ENCODE peak calls at places on chromosomes 16 and 17, in seven cellular contexts. One of them, this sample, is unnamed.

GRCh38 chr16:14196011-14196410 is 124.9 kb downstream of the MRTFB start:
- DNase-seq in DND-41: no peak
- DNase-seq in upper lobe of right lung: no peak
- DNase-seq in psoas muscle: no peak
- DNase-seq in lower lobe of right lung: no peak
- DNase-seq in cardiac muscle cell: peak
- DNase-seq in pancreas: no peak
- DNase-seq in this sample: no peak

GRCh38 chr16:66315210-66315825 is 51.2 kb upstream of the CDH5 start:
- DNase-seq in DND-41: peak
- DNase-seq in upper lobe of right lung: no peak
- DNase-seq in psoas muscle: peak
- DNase-seq in lower lobe of right lung: peak
- DNase-seq in cardiac muscle cell: peak
- DNase-seq in pancreas: no peak
- DNase-seq in this sample: peak

GRCh38 chr17:43755389-43755875 is 3.2 kb downstream of the SOST start:
- DNase-seq in DND-41: no peak
- DNase-seq in upper lobe of right lung: no peak
- DNase-seq in psoas muscle: peak
- DNase-seq in lower lobe of right lung: no peak
- DNase-seq in cardiac muscle cell: peak
- DNase-seq in pancreas: peak
- DNase-seq in this sample: no peak

GRCh38 chr17:49589556-49589885 is 13.8 kb downstream of the NXPH3 start:
- DNase-seq in DND-41: no peak
- DNase-seq in upper lobe of right lung: no peak
- DNase-seq in psoas muscle: no peak
- DNase-seq in lower lobe of right lung: no peak
- DNase-seq in cardiac muscle cell: no peak
- DNase-seq in pancreas: no peak
- DNase-seq in this sample: no peak

GRCh38 chr16:23950898-23951297 is 115.1 kb downstream of the PRKCB start:
- DNase-seq in DND-41: no peak
- DNase-seq in upper lobe of right lung: no peak
- DNase-seq in psoas muscle: no peak
- DNase-seq in lower lobe of right lung: no peak
- DNase-seq in cardiac muscle cell: no peak
- DNase-seq in pancreas: no peak
- DNase-seq in this sample: no peak

GRCh38 chr16:61900482-61900881 is 135.8 kb downstream of the CDH8 start:
- DNase-seq in DND-41: no peak
- DNase-seq in upper lobe of right lung: no peak
- DNase-seq in psoas muscle: no peak
- DNase-seq in lower lobe of right lung: no peak
- DNase-seq in cardiac muscle cell: peak
- DNase-seq in pancreas: no peak
- DNase-seq in this sample: no peak

GRCh38 chr17:50495918-50496317 is 12.3 kb upstream of the MYCBPAP start:
- DNase-seq in DND-41: no peak
- DNase-seq in upper lobe of right lung: no peak
- DNase-seq in psoas muscle: no peak
- DNase-seq in lower lobe of right lung: no peak
- DNase-seq in cardiac muscle cell: peak
- DNase-seq in pancreas: no peak
- DNase-seq in this sample: no peak

GRCh38 chr16:84115919-84116719 is 623 bp downstream of the MBTPS1 start:
- DNase-seq in DND-41: peak
- DNase-seq in upper lobe of right lung: no peak
- DNase-seq in psoas muscle: no peak
- DNase-seq in lower lobe of right lung: no peak
- DNase-seq in cardiac muscle cell: peak
- DNase-seq in pancreas: no peak
- DNase-seq in this sample: no peak

GRCh38 chr16:76897816-76898215 is 293.2 kb upstream of the MON1B start:
- DNase-seq in DND-41: no peak
- DNase-seq in upper lobe of right lung: no peak
- DNase-seq in psoas muscle: no peak
- DNase-seq in lower lobe of right lung: no peak
- DNase-seq in cardiac muscle cell: no peak
- DNase-seq in pancreas: no peak
- DNase-seq in this sample: no peak

GRCh38 chr17:55664287-55664686 is 58.4 kb downstream of the TMEM100 start:
- DNase-seq in DND-41: no peak
- DNase-seq in upper lobe of right lung: no peak
- DNase-seq in psoas muscle: no peak
- DNase-seq in lower lobe of right lung: no peak
- DNase-seq in cardiac muscle cell: no peak
- DNase-seq in pancreas: no peak
- DNase-seq in this sample: no peak

GRCh38 chr16:30472328-30472942 is at the start of gene ITGAL:
- DNase-seq in DND-41: peak
- DNase-seq in upper lobe of right lung: peak
- DNase-seq in psoas muscle: peak
- DNase-seq in lower lobe of right lung: peak
- DNase-seq in cardiac muscle cell: no peak
- DNase-seq in pancreas: no peak
- DNase-seq in this sample: no peak

GRCh38 chr17:46264456-46265198 is 30.3 kb upstream of the LRRC37A start:
- DNase-seq in DND-41: no peak
- DNase-seq in upper lobe of right lung: no peak
- DNase-seq in psoas muscle: no peak
- DNase-seq in lower lobe of right lung: no peak
- DNase-seq in cardiac muscle cell: peak
- DNase-seq in pancreas: no peak
- DNase-seq in this sample: peak

GRCh38 chr17:50817142-50817751 is 18.1 kb upstream of the WFIKKN2 start:
- DNase-seq in DND-41: peak
- DNase-seq in upper lobe of right lung: peak
- DNase-seq in psoas muscle: peak
- DNase-seq in lower lobe of right lung: peak
- DNase-seq in cardiac muscle cell: peak
- DNase-seq in pancreas: no peak
- DNase-seq in this sample: no peak

GRCh38 chr17:49946208-49946607 is 22.8 kb upstream of the DLX4 start:
- DNase-seq in DND-41: no peak
- DNase-seq in upper lobe of right lung: no peak
- DNase-seq in psoas muscle: no peak
- DNase-seq in lower lobe of right lung: no peak
- DNase-seq in cardiac muscle cell: no peak
- DNase-seq in pancreas: no peak
- DNase-seq in this sample: no peak

GRCh38 chr17:32222621-32223020 is 43.0 kb upstream of the RHBDL3 start:
- DNase-seq in DND-41: no peak
- DNase-seq in upper lobe of right lung: no peak
- DNase-seq in psoas muscle: no peak
- DNase-seq in lower lobe of right lung: no peak
- DNase-seq in cardiac muscle cell: no peak
- DNase-seq in pancreas: no peak
- DNase-seq in this sample: no peak

GRCh38 chr17:38733315-38734234 is 3.4 kb downstream of the CISD3 start:
- DNase-seq in DND-41: peak
- DNase-seq in upper lobe of right lung: no peak
- DNase-seq in psoas muscle: no peak
- DNase-seq in lower lobe of right lung: no peak
- DNase-seq in cardiac muscle cell: no peak
- DNase-seq in pancreas: no peak
- DNase-seq in this sample: no peak

GRCh38 chr16:30621765-30622164 is 11.6 kb upstream of the ZNF689 start:
- DNase-seq in DND-41: no peak
- DNase-seq in upper lobe of right lung: no peak
- DNase-seq in psoas muscle: no peak
- DNase-seq in lower lobe of right lung: no peak
- DNase-seq in cardiac muscle cell: no peak
- DNase-seq in pancreas: no peak
- DNase-seq in this sample: peak

GRCh38 chr16:71746442-71747046 is 22.0 kb upstream of the PHLPP2 start:
- DNase-seq in DND-41: peak
- DNase-seq in upper lobe of right lung: no peak
- DNase-seq in psoas muscle: no peak
- DNase-seq in lower lobe of right lung: no peak
- DNase-seq in cardiac muscle cell: peak
- DNase-seq in pancreas: no peak
- DNase-seq in this sample: peak

GRCh38 chr16:5490499-5490898 is 392.9 kb upstream of the EEF2KMT start:
- DNase-seq in DND-41: peak
- DNase-seq in upper lobe of right lung: peak
- DNase-seq in psoas muscle: peak
- DNase-seq in lower lobe of right lung: peak
- DNase-seq in cardiac muscle cell: no peak
- DNase-seq in pancreas: no peak
- DNase-seq in this sample: no peak
- TF ChIP-seq CTCF in DND-41: peak
- TF ChIP-seq CTCF in upper lobe of right lung: peak
- TF ChIP-seq CTCF in psoas muscle: peak
- TF ChIP-seq CTCF in lower lobe of right lung: peak
- TF ChIP-seq CTCF in cardiac muscle cell: no peak
- TF ChIP-seq CTCF in pancreas: no peak
- TF ChIP-seq CTCF in this sample: peak

GRCh38 chr17:81123052-81124048 is 42.0 kb upstream of the PVALEF start:
- DNase-seq in DND-41: no peak
- DNase-seq in upper lobe of right lung: no peak
- DNase-seq in psoas muscle: no peak
- DNase-seq in lower lobe of right lung: no peak
- DNase-seq in cardiac muscle cell: no peak
- DNase-seq in pancreas: no peak
- DNase-seq in this sample: no peak

GRCh38 chr17:81120149-81120484 is 45.2 kb upstream of the PVALEF start:
- DNase-seq in DND-41: no peak
- DNase-seq in upper lobe of right lung: no peak
- DNase-seq in psoas muscle: no peak
- DNase-seq in lower lobe of right lung: no peak
- DNase-seq in cardiac muscle cell: no peak
- DNase-seq in pancreas: no peak
- DNase-seq in this sample: no peak

GRCh38 chr17:81121841-81122733 is 43.2 kb upstream of the PVALEF start:
- DNase-seq in DND-41: no peak
- DNase-seq in upper lobe of right lung: no peak
- DNase-seq in psoas muscle: no peak
- DNase-seq in lower lobe of right lung: no peak
- DNase-seq in cardiac muscle cell: no peak
- DNase-seq in pancreas: no peak
- DNase-seq in this sample: no peak

GRCh38 chr17:81119223-81120148 is 45.8 kb upstream of the PVALEF start:
- DNase-seq in DND-41: peak
- DNase-seq in upper lobe of right lung: peak
- DNase-seq in psoas muscle: peak
- DNase-seq in lower lobe of right lung: peak
- DNase-seq in cardiac muscle cell: peak
- DNase-seq in pancreas: no peak
- DNase-seq in this sample: peak

DNA sequence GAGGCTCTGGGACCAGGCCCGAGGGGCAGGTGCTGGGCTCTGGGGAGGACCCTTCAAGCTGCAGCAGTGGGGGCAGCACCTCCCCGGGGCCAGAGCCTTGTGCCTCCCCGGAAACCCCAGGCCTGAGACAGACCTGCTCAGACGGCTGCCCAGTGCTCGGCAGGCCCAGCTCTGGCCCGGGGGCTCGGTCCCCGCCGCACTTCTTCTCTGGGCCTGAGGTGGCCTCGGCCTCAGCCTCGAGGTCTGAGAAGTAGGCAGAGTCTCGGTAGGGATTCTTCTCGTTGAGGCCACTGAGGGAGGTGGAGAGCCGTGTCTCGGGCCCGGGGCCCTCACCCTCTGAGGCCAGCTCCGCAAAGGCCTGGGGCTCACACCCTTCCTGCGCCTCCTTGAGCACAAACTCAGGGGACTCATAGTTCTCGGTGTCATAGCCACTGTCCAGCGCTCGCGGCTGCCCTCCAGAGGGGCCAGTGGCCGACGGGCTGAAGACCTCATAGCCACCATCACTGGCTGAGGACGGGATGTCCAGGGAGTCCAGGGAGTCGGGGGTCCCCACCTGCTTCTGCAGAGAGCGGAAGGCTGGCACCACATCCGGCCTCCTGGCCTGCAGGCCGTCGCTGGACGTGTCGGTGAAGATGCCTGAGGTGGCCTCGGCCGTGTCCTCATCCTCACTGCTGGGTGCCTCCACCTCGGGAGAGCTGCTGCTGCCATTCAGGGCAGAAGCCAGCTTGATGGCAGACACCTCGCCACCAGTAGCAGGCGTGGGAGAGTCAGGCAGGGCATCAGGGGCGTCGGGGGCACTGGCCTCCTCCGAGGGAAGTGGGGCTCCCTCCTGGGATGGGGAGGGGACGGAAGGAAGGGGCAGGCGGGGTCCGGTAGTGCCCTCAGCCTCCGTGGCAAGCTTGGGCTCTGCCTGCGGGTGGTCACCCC is 44.3 kb upstream of the PVALEF start:
- DNase-seq in DND-41: no peak
- DNase-seq in upper lobe of right lung: no peak
- DNase-seq in psoas muscle: no peak
- DNase-seq in lower lobe of right lung: no peak
- DNase-seq in cardiac muscle cell: no peak
- DNase-seq in pancreas: no peak
- DNase-seq in this sample: no peak
- TF ChIP-seq CTCF in DND-41: peak
- TF ChIP-seq CTCF in upper lobe of right lung: no peak
- TF ChIP-seq CTCF in psoas muscle: no peak
- TF ChIP-seq CTCF in lower lobe of right lung: no peak
- TF ChIP-seq CTCF in cardiac muscle cell: no peak
- TF ChIP-seq CTCF in pancreas: no peak
- TF ChIP-seq CTCF in this sample: no peak

DNA sequence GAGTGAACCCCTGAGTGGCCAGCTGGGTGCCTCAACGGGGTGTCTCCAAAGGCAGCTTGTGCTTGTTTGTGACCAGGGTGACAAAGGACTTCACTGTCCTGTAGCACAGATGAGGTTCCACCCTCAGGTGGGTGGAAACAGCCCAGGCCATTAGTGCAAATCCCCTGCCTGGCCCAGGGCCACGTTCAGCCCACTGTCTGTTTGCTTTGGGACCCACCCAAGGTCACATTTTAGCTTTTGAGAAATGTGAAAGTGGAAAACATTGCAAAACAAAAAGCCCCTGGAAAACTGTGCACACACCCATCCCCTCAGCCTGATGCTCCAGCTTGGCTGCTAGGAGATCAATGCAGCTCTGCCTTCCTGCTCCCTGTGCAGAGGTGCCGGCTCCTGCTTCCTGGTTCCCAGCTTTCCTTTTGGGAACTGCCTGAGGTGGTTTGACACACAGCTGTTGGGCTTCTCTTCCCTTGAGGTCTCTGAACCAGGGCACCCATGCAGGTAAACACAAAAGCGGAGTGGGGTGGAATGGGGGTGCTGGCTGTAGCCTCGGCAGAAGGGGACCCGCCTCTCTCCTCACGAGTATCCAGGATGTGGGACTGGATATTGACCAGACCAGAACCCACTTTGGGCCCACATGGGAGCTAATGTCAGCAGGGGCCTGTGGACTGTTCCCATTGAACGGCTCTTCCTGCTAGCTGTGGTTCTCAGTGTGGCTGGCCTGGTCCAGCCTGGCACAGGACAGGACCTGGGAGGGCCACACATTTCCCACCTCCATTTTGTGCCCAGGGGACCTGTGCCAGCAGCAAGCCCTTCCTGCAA is 7.9 kb upstream of the SPHK1 start:
- DNase-seq in DND-41: no peak
- DNase-seq in upper lobe of right lung: no peak
- DNase-seq in psoas muscle: no peak
- DNase-seq in lower lobe of right lung: no peak
- DNase-seq in cardiac muscle cell: peak
- DNase-seq in pancreas: no peak
- DNase-seq in this sample: no peak
- TF ChIP-seq CTCF in DND-41: no peak
- TF ChIP-seq CTCF in upper lobe of right lung: no peak
- TF ChIP-seq CTCF in psoas muscle: no peak
- TF ChIP-seq CTCF in lower lobe of right lung: no peak
- TF ChIP-seq CTCF in cardiac muscle cell: no peak
- TF ChIP-seq CTCF in pancreas: no peak
- TF ChIP-seq CTCF in this sample: no peak

GRCh38 chr16:10566613-10567012 is 13.8 kb downstream of the EMP2 start:
- DNase-seq in DND-41: no peak
- DNase-seq in upper lobe of right lung: no peak
- DNase-seq in psoas muscle: no peak
- DNase-seq in lower lobe of right lung: no peak
- DNase-seq in cardiac muscle cell: no peak
- DNase-seq in pancreas: no peak
- DNase-seq in this sample: no peak
- TF ChIP-seq CTCF in DND-41: peak
- TF ChIP-seq CTCF in upper lobe of right lung: no peak
- TF ChIP-seq CTCF in psoas muscle: no peak
- TF ChIP-seq CTCF in lower lobe of right lung: no peak
- TF ChIP-seq CTCF in cardiac muscle cell: peak
- TF ChIP-seq CTCF in pancreas: no peak
- TF ChIP-seq CTCF in this sample: no peak

This sample was measured in astrocyte of the cerebellum.